ENCODE peak calls at places on chromosomes 4 and X, in six cellular contexts. G, A, N, K, T and H are unnamed samples.

GRCh38 chr4:8792491-8792890 is 79.1 kb downstream of the HMX1 start:
- DNase-seq in G (no peak), A (no peak), N (no peak), K (no peak), T (no peak), H (no peak)

GRCh38 chr4:158814636-158815035 is 45.8 kb downstream of the FNIP2 start:
- DNase-seq in G (no peak), A (peak; percentile 53), N (no peak), K (no peak), T (no peak), H (no peak)

GRCh38 chr4:159047478-159048165 is 55.3 kb upstream of the RAPGEF2 start:
- DNase-seq in G (no peak), A (no peak), N (no peak), K (no peak), T (no peak), H (no peak)

GRCh38 chr4:89681219-89681618 is 155.7 kb downstream of the SNCA start:
- DNase-seq in G (peak; percentile 88), A (no peak), N (no peak), K (no peak), T (no peak), H (peak; percentile 33)

GRCh38 chr4:140739971-140740370 is 16.2 kb downstream of the TBC1D9 start:
- DNase-seq in G (no peak), A (no peak), N (no peak), K (no peak), T (no peak), H (no peak)

GRCh38 chr4:10180927-10181744 is 64.5 kb upstream of the WDR1 start:
- DNase-seq in G (no peak), A (peak; percentile 6), N (peak; percentile 49), K (no peak), T (no peak), H (no peak)

GRCh38 chr4:932713-933070 is 432 bp downstream of the TMEM175 start:
- DNase-seq in G (no peak), A (peak; percentile 70), N (peak; percentile 28), K (no peak), T (no peak), H (peak; percentile 49)

GRCh38 chr4:73533515-73534422 is 52.2 kb downstream of the AFM start:
- DNase-seq in G (no peak), A (no peak), N (no peak), K (no peak), T (no peak), H (no peak)

GRCh38 chr4:38290360-38290759 is 330.2 kb downstream of the PTTG2 start:
- DNase-seq in G (no peak), A (no peak), N (no peak), K (no peak), T (no peak), H (no peak)

GRCh38 chrX:105375816-105376215 is 155.3 kb upstream of the TEX13A start:
- DNase-seq in G (no peak), A (peak; percentile 62), N (no peak), K (no peak), T (no peak), H (no peak)

GRCh38 chr4:40564004-40564403 is 65.7 kb downstream of the RBM47 start:
- DNase-seq in G (no peak), A (no peak), N (no peak), K (no peak), T (peak; percentile 6), H (no peak)

GRCh38 chr4:41305486-41305885 is 48.8 kb downstream of the UCHL1 start:
- DNase-seq in G (no peak), A (no peak), N (no peak), K (no peak), T (no peak), H (no peak)

GRCh38 chr4:24240655-24241054 is 343.7 kb downstream of the DHX15 start:
- DNase-seq in G (no peak), A (no peak), N (no peak), K (no peak), T (no peak), H (no peak)

GRCh38 chr4:121990489-121990888 is 38.6 kb upstream of the TRPC3 start:
- DNase-seq in G (no peak), A (no peak), N (no peak), K (no peak), T (no peak), H (no peak)

GRCh38 chrX:140733766-140734342 is 24.3 kb downstream of the LINC00632 start:
- DNase-seq in G (no peak), A (peak; percentile 76), N (peak; percentile 33), K (no peak), T (no peak), H (peak; percentile 16)

GRCh38 chr4:120228086-120228485 is 161.4 kb upstream of the MAD2L1 start:
- DNase-seq in G (no peak), A (no peak), N (no peak), K (no peak), T (no peak), H (no peak)

GRCh38 chrX:15405846-15406245 is 21.6 kb upstream of the VEGFD start:
- DNase-seq in G (no peak), A (peak; percentile 34), N (no peak), K (no peak), T (no peak), H (no peak)

GRCh38 chr4:146513548-146513947 is 8.2 kb downstream of the SLC10A7 start:
- DNase-seq in G (no peak), A (no peak), N (no peak), K (no peak), T (no peak), H (no peak)

GRCh38 chr4:146511381-146511780 is 10.4 kb downstream of the SLC10A7 start:
- DNase-seq in G (no peak), A (no peak), N (no peak), K (no peak), T (no peak), H (no peak)

GRCh38 chr4:146508229-146508939 is 13.4 kb downstream of the SLC10A7 start:
- DNase-seq in G (no peak), A (peak; percentile 42), N (no peak), K (no peak), T (no peak), H (no peak)

GRCh38 chr4:146507607-146508006 is 14.1 kb downstream of the SLC10A7 start:
- DNase-seq in G (no peak), A (no peak), N (no peak), K (no peak), T (no peak), H (no peak)

DNA sequence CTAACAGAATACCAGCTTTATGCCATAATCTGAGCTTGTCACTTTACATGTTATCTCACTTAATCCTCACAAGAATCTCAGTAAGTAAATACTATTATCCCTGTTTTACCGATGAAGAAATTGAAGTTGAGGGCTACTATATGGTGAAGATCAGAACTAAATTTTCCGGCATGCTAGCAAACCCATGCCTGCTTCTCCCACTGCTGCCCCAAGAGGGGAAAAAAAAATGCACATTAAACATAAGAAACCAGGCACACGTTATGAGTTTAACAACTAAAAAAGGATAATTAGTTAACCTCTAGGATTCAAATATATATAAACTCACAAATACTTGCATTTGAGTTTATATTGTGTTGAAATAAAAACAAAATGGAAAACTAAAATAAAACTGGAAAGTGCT is 10.8 kb downstream of the SLC10A7 start:
- DNase-seq in G (no peak), A (no peak), N (no peak), K (no peak), T (no peak), H (no peak)
- TF ChIP-seq CTCF in G (no peak), A (peak; percentile 22), N (no peak), K (no peak), T (no peak), H (no peak)

GRCh38 chrX:77276742-77277141 is 170.4 kb upstream of the FGF16 start:
- DNase-seq in G (no peak), A (no peak), N (peak; percentile 0), K (no peak), T (no peak), H (no peak)
- TF ChIP-seq CTCF in G (no peak), A (no peak), N (no peak), K (no peak), T (no peak), H (peak; percentile 36)

GRCh38 chr4:172666711-172667368 is 501.8 kb upstream of the GALNT7 start:
- DNase-seq in G (no peak), A (no peak), N (peak; percentile 24), K (no peak), T (no peak), H (peak; percentile 18)
- TF ChIP-seq CTCF in G (no peak), A (no peak), N (peak; percentile 20), K (no peak), T (no peak), H (no peak)

DNA sequence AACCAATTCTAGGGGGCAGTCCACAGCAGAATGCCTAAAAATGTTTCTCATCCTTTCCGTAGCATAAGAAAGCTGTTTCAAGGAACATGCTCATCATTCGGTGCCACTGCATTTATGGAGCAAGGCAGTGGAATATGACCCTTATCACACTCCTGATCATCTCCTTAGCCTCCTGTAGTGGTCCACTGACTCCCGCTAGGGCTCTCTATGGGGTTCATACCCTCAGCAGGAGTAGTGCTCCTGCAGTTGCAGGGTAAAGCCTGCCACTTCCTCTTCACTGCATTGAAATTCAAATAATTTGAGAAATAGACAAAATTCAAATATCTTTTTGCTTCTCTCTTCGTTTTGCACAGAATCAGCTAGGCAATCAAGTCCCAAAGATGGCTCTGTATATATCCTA is 107.0 kb downstream of the NDST3 start:
- DNase-seq in G (no peak), A (no peak), N (no peak), K (no peak), T (no peak), H (no peak)
- TF ChIP-seq CTCF in G (no peak), A (no peak), N (no peak), K (no peak), T (no peak), H (no peak)

GRCh38 chrX:112868586-112868985 is 28.0 kb upstream of the AMOT start:
- DNase-seq in G (no peak), A (no peak), N (no peak), K (no peak), T (no peak), H (no peak)

GRCh38 chrX:112866175-112866574 is 25.5 kb upstream of the AMOT start:
- DNase-seq in G (no peak), A (no peak), N (no peak), K (no peak), T (no peak), H (no peak)

GRCh38 chrX:112865464-112866025 is 24.9 kb upstream of the AMOT start:
- DNase-seq in G (no peak), A (no peak), N (no peak), K (no peak), T (no peak), H (no peak)

GRCh38 chrX:112863850-112864249 is 23.2 kb upstream of the AMOT start:
- DNase-seq in G (no peak), A (no peak), N (no peak), K (no peak), T (no peak), H (no peak)

GRCh38 chrX:112867570-112867969 is 26.9 kb upstream of the AMOT start:
- DNase-seq in G (no peak), A (no peak), N (no peak), K (no peak), T (no peak), H (no peak)
- TF ChIP-seq CTCF in G (no peak), A (no peak), N (no peak), K (peak; percentile 13), T (no peak), H (no peak)